ENCODE peak calls at places on chromosomes 3 and 15, in seven cellular contexts. One of them, this sample, is unnamed.

GRCh38 chr3:169234595-169234994 is 428.9 kb downstream of the MECOM start:
- DNase-seq in H1: no peak
- DNase-seq in HCT116: no peak
- DNase-seq in SK-N-SH: no peak
- DNase-seq in GM12878: no peak
- DNase-seq in K562: no peak
- DNase-seq in HepG2: no peak
- DNase-seq in this sample: no peak

GRCh38 chr15:52290800-52291199 is 4.8 kb downstream of the MYO5C start:
- DNase-seq in SK-N-SH: no peak
- DNase-seq in GM12878: no peak
- DNase-seq in HCT116: no peak
- DNase-seq in H1: no peak
- DNase-seq in HepG2: no peak
- DNase-seq in K562: no peak
- DNase-seq in this sample: no peak

GRCh38 chr3:145272684-145273083 is 888.3 kb downstream of the PLOD2 start:
- DNase-seq in HepG2: no peak
- DNase-seq in HCT116: no peak
- DNase-seq in H1: no peak
- DNase-seq in SK-N-SH: no peak
- DNase-seq in K562: no peak
- DNase-seq in GM12878: no peak
- DNase-seq in this sample: no peak

GRCh38 chr3:94643400-94643799 is 580.5 kb downstream of the NSUN3 start:
- DNase-seq in SK-N-SH: no peak
- DNase-seq in GM12878: no peak
- DNase-seq in HepG2: no peak
- DNase-seq in H1: peak
- DNase-seq in K562: no peak
- DNase-seq in HCT116: no peak
- DNase-seq in this sample: peak

GRCh38 chr3:136109499-136109898 is 86.6 kb downstream of the MSL2 start:
- DNase-seq in GM12878: no peak
- DNase-seq in SK-N-SH: no peak
- DNase-seq in H1: no peak
- DNase-seq in K562: no peak
- DNase-seq in HCT116: no peak
- DNase-seq in HepG2: no peak
- DNase-seq in this sample: no peak

GRCh38 chr3:195555110-195555509 is 12.0 kb upstream of the PPP1R2 start:
- DNase-seq in HCT116: no peak
- DNase-seq in HepG2: no peak
- DNase-seq in SK-N-SH: no peak
- DNase-seq in H1: no peak
- DNase-seq in K562: peak
- DNase-seq in GM12878: no peak
- DNase-seq in this sample: no peak

GRCh38 chr3:195240171-195240701 is 30.7 kb downstream of the XXYLT1 start:
- DNase-seq in GM12878: no peak
- DNase-seq in H1: no peak
- DNase-seq in SK-N-SH: no peak
- DNase-seq in HepG2: peak
- DNase-seq in HCT116: no peak
- DNase-seq in K562: no peak
- DNase-seq in this sample: no peak

GRCh38 chr3:194100856-194101390 is 35.0 kb upstream of the HES1 start:
- DNase-seq in HCT116: no peak
- DNase-seq in HepG2: no peak
- DNase-seq in SK-N-SH: no peak
- DNase-seq in GM12878: peak
- DNase-seq in H1: no peak
- DNase-seq in K562: no peak
- DNase-seq in this sample: no peak

GRCh38 chr3:184889312-184889904 is 77.4 kb downstream of the VPS8 start:
- DNase-seq in HCT116: no peak
- DNase-seq in K562: no peak
- DNase-seq in H1: no peak
- DNase-seq in SK-N-SH: no peak
- DNase-seq in HepG2: no peak
- DNase-seq in GM12878: no peak
- DNase-seq in this sample: no peak

GRCh38 chr3:155352900-155353490 is 59.5 kb upstream of the STRIT1 start:
- DNase-seq in K562: no peak
- DNase-seq in HepG2: peak
- DNase-seq in HCT116: peak
- DNase-seq in H1: no peak
- DNase-seq in SK-N-SH: peak
- DNase-seq in GM12878: no peak
- DNase-seq in this sample: no peak

GRCh38 chr3:174820885-174821284 is 38.2 kb upstream of the NAALADL2 start:
- DNase-seq in SK-N-SH: no peak
- DNase-seq in HCT116: no peak
- DNase-seq in HepG2: no peak
- DNase-seq in H1: no peak
- DNase-seq in GM12878: no peak
- DNase-seq in K562: no peak
- DNase-seq in this sample: no peak

GRCh38 chr3:174826069-174826468 is 33.1 kb upstream of the NAALADL2 start:
- DNase-seq in HepG2: no peak
- DNase-seq in K562: no peak
- DNase-seq in GM12878: no peak
- DNase-seq in HCT116: no peak
- DNase-seq in H1: no peak
- DNase-seq in SK-N-SH: no peak
- DNase-seq in this sample: no peak

GRCh38 chr3:174815750-174816149 is 43.4 kb upstream of the NAALADL2 start:
- DNase-seq in HepG2: no peak
- DNase-seq in H1: no peak
- DNase-seq in K562: no peak
- DNase-seq in SK-N-SH: no peak
- DNase-seq in HCT116: no peak
- DNase-seq in GM12878: no peak
- DNase-seq in this sample: no peak

GRCh38 chr3:174822320-174822719 is 36.8 kb upstream of the NAALADL2 start:
- DNase-seq in GM12878: no peak
- DNase-seq in H1: no peak
- DNase-seq in HepG2: no peak
- DNase-seq in SK-N-SH: no peak
- DNase-seq in K562: no peak
- DNase-seq in HCT116: no peak
- DNase-seq in this sample: no peak

DNA sequence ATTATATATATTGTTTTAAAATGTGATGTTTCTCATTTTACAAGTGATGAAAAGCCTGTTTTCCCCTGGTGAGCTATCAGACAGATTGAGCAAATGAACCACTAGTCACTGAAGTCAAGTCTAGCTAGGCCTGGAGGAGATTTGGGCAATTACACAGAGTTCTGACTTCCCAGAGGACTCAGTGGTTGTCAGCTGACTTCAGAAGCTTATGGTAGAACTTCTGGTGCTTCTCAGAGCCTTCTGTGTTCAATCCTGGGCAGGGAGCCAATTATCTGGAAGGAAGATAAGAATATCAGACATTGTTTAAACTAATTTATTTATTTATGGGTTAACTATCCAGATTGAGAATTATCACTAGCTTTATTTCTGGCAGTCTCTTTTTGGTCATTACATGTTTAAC is 37.7 kb upstream of the NAALADL2 start:
- DNase-seq in GM12878: no peak
- DNase-seq in K562: no peak
- DNase-seq in SK-N-SH: peak
- DNase-seq in H1: no peak
- DNase-seq in HCT116: no peak
- DNase-seq in HepG2: no peak
- DNase-seq in this sample: no peak
- TF ChIP-seq YY1 in GM12878: no peak
- TF ChIP-seq YY1 in K562: no peak
- TF ChIP-seq YY1 in SK-N-SH: no peak
- TF ChIP-seq YY1 in H1: no peak
- TF ChIP-seq YY1 in HCT116: no peak
- TF ChIP-seq YY1 in HepG2: no peak
- TF ChIP-seq YY1 in this sample: no peak

DNA sequence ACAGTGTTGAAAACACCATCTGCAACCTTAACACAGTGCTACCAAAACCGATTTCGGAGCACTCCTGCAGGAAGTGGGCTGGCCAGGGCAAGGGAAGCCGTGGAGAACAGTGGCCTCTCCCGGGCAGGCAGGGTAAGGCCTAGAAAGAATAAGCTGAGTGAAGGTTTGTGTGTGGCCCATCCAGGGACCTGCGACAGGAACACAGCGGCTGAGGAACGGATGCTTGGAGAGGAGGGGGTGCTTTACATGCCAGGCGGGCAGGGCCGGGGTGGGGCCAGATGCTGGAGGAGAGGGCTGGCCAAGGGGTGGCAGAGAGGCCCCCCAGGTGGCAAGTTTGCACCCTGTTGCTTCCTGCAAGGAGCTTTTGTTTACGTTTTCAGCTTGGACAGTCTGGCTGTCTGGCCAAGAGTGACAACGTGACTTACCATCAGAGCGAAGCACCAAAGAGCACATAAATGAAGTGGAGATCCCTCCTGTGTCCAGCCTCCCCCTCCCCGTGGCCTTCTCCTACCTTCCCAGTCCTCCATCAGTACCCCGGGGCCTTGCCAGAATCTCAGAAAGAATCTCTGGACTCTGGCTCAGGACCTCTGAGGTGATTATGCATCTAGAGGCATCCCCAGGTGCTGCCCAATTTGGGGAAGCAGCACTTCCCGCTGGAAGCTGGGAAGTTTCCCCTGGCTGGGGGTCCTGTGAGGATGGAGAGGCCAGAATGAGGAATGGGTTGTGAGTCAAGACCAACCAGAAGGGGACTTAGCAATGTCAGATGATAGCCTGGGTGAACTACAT is 156.4 kb downstream of the PGPEP1L start:
- DNase-seq in HCT116: peak
- DNase-seq in SK-N-SH: peak
- DNase-seq in GM12878: no peak
- DNase-seq in H1: peak
- DNase-seq in K562: peak
- DNase-seq in HepG2: peak
- DNase-seq in this sample: peak
- TF ChIP-seq YY1 in HCT116: no peak
- TF ChIP-seq YY1 in SK-N-SH: no peak
- TF ChIP-seq YY1 in GM12878: no peak
- TF ChIP-seq YY1 in H1: peak
- TF ChIP-seq YY1 in K562: no peak
- TF ChIP-seq YY1 in HepG2: no peak
- TF ChIP-seq YY1 in this sample: no peak

DNA sequence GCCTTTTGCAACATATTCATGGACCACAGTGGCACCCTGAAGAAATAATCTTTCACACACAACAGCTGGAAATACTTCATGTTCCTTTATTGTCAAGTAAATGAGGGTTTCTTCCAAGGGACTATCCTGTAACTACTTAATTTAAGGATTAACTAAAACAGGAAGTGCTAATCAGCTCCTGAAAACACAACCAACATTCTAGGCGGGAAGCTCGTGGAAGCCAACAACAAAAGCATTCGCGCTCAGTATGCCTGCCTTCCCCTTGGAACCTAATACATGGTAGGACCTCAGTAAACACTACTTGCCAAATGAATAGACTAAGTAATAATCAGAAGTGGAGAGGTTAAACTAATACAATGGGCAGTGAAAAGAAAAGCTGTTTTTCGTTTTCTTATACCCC is 300.9 kb downstream of the RORA start:
- DNase-seq in HepG2: no peak
- DNase-seq in K562: no peak
- DNase-seq in HCT116: no peak
- DNase-seq in GM12878: no peak
- DNase-seq in SK-N-SH: no peak
- DNase-seq in H1: no peak
- DNase-seq in this sample: peak
- TF ChIP-seq YY1 in HepG2: no peak
- TF ChIP-seq YY1 in K562: no peak
- TF ChIP-seq YY1 in HCT116: no peak
- TF ChIP-seq YY1 in GM12878: no peak
- TF ChIP-seq YY1 in SK-N-SH: no peak
- TF ChIP-seq YY1 in H1: no peak
- TF ChIP-seq YY1 in this sample: no peak

GRCh38 chr3:103515116-103515515 is 1080.3 kb downstream of the ZPLD1 start:
- DNase-seq in GM12878: no peak
- DNase-seq in K562: no peak
- DNase-seq in HepG2: no peak
- DNase-seq in H1: no peak
- DNase-seq in HCT116: no peak
- DNase-seq in SK-N-SH: no peak
- DNase-seq in this sample: no peak
- TF ChIP-seq YY1 in GM12878: no peak
- TF ChIP-seq YY1 in K562: no peak
- TF ChIP-seq YY1 in HepG2: no peak
- TF ChIP-seq YY1 in H1: no peak
- TF ChIP-seq YY1 in HCT116: no peak
- TF ChIP-seq YY1 in SK-N-SH: no peak
- TF ChIP-seq YY1 in this sample: no peak

DNA sequence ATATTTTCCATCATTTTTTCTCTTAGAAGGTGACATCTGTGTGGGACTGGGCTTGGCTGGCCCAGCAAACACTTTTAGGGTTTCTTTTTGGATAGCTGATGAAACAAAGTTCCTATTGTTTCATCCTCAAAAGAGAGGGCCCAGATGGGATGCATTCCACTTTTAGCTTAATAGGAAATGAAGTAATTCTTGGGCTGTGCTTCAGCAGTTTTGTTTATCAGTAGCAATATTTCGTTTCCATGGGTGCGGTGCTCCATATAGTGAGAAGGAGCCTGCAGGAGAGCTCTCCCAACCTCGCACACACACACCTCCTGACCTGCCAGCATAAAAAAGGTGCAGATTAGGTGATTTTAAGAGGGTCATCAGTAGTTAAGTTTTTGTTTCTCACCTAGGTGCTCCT is 147.5 kb downstream of the AKAP13 start:
- DNase-seq in SK-N-SH: no peak
- DNase-seq in HepG2: no peak
- DNase-seq in H1: no peak
- DNase-seq in K562: no peak
- DNase-seq in GM12878: no peak
- DNase-seq in HCT116: no peak
- DNase-seq in this sample: no peak
- TF ChIP-seq YY1 in SK-N-SH: no peak
- TF ChIP-seq YY1 in HepG2: no peak
- TF ChIP-seq YY1 in H1: no peak
- TF ChIP-seq YY1 in K562: no peak
- TF ChIP-seq YY1 in GM12878: no peak
- TF ChIP-seq YY1 in HCT116: no peak
- TF ChIP-seq YY1 in this sample: no peak

DNA sequence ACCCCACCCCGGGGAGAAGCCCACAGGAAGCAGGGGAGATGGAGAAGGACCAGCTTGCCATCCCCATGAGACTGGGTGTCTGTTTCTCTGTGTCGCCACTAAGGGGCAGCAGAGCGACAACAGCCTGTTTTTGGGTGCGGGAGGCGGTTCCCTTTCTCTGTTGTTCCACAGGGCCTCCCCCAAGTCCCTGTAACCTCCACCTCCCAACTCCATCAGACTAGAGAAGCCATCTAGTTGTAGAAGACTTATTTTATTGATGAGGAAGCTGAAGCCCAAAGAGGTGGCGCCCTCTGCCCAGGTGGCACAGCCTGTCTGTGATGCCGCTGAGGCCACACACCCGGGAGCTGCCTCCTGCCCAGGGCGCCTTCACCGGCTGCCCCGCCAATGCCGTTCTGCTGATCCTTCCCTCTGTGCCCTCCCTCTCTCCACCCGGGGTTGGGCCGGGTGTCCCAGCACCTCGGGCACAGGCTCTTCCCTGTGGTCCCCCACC is 3.9 kb upstream of the CCDC9B start:
- DNase-seq in H1: no peak
- DNase-seq in SK-N-SH: peak
- DNase-seq in GM12878: no peak
- DNase-seq in HepG2: peak
- DNase-seq in K562: peak
- DNase-seq in HCT116: no peak
- DNase-seq in this sample: no peak
- TF ChIP-seq YY1 in H1: no peak
- TF ChIP-seq YY1 in SK-N-SH: no peak
- TF ChIP-seq YY1 in GM12878: peak
- TF ChIP-seq YY1 in HepG2: no peak
- TF ChIP-seq YY1 in K562: no peak
- TF ChIP-seq YY1 in HCT116: no peak
- TF ChIP-seq YY1 in this sample: no peak